ENCODE peak calls at places on chromosome 21, in four cellular contexts. B is body of pancreas, A is A549, K is GM12891. Y is an unnamed sample.

GRCh38 chr21:25688284-25689035 is 46.2 kb downstream of the ATP5PF start:
- DNase-seq in B (no peak), A (no peak), K (no peak), Y (no peak)

GRCh38 chr21:41254090-41254700 is 62.4 kb upstream of the FAM3B start:
- DNase-seq in B (no peak), A (no peak), K (no peak), Y (no peak)

GRCh38 chr21:16420086-16420724 is 690.4 kb downstream of the USP25 start:
- DNase-seq in B (peak), A (peak), K (no peak), Y (no peak)

GRCh38 chr21:31732891-31733520 is 1.1 kb upstream of the SCAF4 start:
- DNase-seq in B (peak), A (peak), K (no peak), Y (no peak)

GRCh38 chr21:41217656-41218380 is 49.9 kb downstream of the BACE2 start:
- DNase-seq in B (no peak), A (no peak), K (no peak), Y (no peak)

GRCh38 chr21:15731243-15731613 is 1.4 kb downstream of the USP25 start:
- DNase-seq in B (no peak), A (no peak), K (no peak), Y (peak)

GRCh38 chr21:28908351-28908750 is 84.3 kb downstream of the LTN1 start:
- DNase-seq in B (no peak), A (no peak), K (no peak), Y (no peak)

GRCh38 chr21:20004353-20004752 is 993.9 kb upstream of the NCAM2 start:
- DNase-seq in B (no peak), A (no peak), K (no peak), Y (no peak)

GRCh38 chr21:42671778-42672593 is 18.6 kb downstream of the PDE9A start:
- DNase-seq in B (no peak), A (no peak), K (no peak), Y (no peak)

GRCh38 chr21:32954353-32954752 is 71.4 kb upstream of the OLIG2 start:
- DNase-seq in B (no peak), A (no peak), K (no peak), Y (no peak)

GRCh38 chr21:32955307-32955937 is 70.3 kb upstream of the OLIG2 start:
- DNase-seq in B (no peak), A (no peak), K (no peak), Y (no peak)

GRCh38 chr21:32958288-32958992 is 67.3 kb upstream of the OLIG2 start:
- DNase-seq in B (no peak), A (no peak), K (no peak), Y (no peak)

GRCh38 chr21:32951041-32951440 is 74.7 kb upstream of the OLIG2 start:
- DNase-seq in B (no peak), A (no peak), K (no peak), Y (no peak)

DNA sequence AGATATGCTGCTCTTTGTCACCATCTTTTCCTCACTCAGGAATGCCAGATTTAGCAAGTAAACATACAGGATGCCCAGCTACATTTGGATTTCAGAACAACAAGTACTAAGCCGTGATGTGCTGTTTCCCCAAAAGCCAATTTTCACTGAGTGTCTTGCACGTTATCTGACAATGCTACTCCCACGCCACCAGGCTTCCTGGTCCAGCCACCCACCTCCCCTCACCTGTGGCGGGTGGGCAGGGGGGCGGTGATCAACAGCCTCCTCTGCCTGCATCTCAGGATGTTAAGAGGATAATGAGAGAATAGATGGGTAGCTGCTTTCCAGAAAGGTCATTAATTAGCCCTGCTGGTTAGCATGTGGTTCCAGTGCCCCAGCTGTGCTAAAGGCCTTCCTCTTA is 69.5 kb upstream of the OLIG2 start:
- DNase-seq in B (no peak), A (no peak), K (no peak), Y (no peak)
- TF ChIP-seq POLR2A in B (no peak), A (no peak), K (no peak), Y (no peak)

DNA sequence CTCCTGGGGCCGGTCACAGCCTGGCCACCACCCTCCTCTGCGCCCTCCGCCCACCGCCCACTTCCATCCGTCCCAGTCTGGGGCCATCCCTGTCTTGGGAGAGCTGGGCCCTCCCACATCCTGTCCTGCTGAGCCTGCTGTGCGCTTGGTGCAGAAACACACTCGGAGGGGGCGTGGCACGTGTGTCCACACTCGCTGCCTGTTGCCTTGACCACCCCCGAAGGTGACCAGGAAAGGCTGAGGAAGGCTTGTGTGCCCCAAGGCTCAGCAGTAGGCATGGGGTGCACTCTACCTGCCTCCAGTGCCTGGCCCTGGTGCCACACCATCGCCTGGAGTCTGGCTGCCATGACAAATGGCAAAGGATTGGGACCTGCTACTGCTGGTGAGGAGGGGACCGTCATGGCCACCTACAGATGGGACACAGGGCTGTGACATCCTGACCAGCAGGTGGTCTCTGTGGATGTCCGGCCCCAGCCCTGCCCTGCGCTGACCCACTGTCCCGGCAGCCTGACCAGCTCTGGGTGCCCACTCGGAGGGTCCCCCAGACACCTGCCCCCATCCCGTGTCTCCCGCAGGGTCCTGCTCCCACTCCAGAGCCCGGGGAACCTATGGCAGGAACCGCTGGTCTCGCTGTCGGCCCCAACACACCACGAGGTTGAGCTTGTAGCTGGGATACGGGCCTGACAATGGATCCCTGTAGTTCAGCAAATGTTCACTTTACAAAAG is 23.2 kb upstream of the PTTG1IP start:
- DNase-seq in B (no peak), A (no peak), K (no peak), Y (no peak)
- TF ChIP-seq POLR2A in B (no peak), A (no peak), K (no peak), Y (no peak)

GRCh38 chr21:45515241-45516061 is 26.8 kb downstream of the SLC19A1 start:
- DNase-seq in B (no peak), A (no peak), K (no peak), Y (no peak)

GRCh38 chr21:45514311-45515021 is 27.8 kb downstream of the SLC19A1 start:
- DNase-seq in B (no peak), A (no peak), K (no peak), Y (no peak)

GRCh38 chr21:45512626-45513002 is 29.6 kb downstream of the SLC19A1 start:
- DNase-seq in B (no peak), A (no peak), K (no peak), Y (no peak)

GRCh38 chr21:45513003-45513706 is 29.1 kb downstream of the SLC19A1 start:
- DNase-seq in B (peak), A (no peak), K (no peak), Y (no peak)

GRCh38 chr21:45513741-45514310 is 28.4 kb downstream of the SLC19A1 start:
- DNase-seq in B (no peak), A (no peak), K (no peak), Y (no peak)
- TF ChIP-seq POLR2A in B (no peak), A (no peak), K (no peak), Y (no peak)

GRCh38 chr21:34793471-34793870 is 124.7 kb downstream of the CLIC6 start:
- DNase-seq in B (no peak), A (no peak), K (no peak), Y (no peak)
- TF ChIP-seq POLR2A in B (no peak), A (no peak), K (no peak), Y (no peak)

DNA sequence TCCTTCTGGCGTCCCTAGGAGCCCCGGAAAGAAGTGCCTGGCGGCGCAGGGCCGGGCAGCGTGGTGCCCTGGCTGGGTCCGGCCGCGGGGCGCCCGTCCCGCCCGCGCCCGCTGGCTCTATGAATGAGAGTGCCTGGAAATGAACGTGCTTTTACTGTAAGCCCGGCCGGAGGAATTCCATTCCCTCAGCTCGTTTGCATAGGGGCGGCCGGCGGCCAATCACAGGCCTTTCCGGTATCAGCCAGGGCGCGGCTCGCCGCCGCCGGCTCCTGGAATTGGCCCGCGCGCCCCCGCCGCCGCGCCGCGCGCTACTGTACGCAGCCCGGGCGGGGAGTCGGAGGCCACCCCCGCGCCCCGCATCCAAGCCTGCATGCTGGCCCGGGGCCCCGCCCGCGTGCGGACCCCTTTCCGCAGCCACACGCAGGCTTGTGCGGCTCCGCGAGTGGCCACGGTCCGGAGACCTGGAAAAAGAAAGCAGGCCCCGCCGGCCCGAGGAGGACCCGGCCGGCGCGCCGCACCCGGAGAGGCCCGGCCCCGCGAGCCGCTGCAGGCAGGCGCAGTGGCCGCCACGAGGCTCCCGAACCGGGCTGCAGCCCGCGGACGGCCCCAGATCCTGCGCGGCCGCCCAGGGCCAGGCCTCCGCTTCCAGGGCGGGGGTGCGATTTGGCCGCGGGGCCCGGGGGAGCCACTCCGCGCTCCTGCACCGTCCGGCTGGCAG is 160.4 kb downstream of the RUNX1 start:
- DNase-seq in B (peak), A (peak), K (peak), Y (peak)
- TF ChIP-seq POLR2A in B (peak), A (peak), K (peak), Y (peak)

GRCh38 chr21:43921979-43922945 is 57.2 kb downstream of the AGPAT3 start:
- DNase-seq in B (no peak), A (no peak), K (peak), Y (no peak)
- TF ChIP-seq POLR2A in B (no peak), A (no peak), K (peak), Y (no peak)

GRCh38 chr21:36156815-36157670 is at the start of gene DOP1B:
- DNase-seq in B (no peak), A (no peak), K (peak), Y (peak)
- TF ChIP-seq POLR2A in B (no peak), A (peak), K (no peak), Y (peak)

DNA sequence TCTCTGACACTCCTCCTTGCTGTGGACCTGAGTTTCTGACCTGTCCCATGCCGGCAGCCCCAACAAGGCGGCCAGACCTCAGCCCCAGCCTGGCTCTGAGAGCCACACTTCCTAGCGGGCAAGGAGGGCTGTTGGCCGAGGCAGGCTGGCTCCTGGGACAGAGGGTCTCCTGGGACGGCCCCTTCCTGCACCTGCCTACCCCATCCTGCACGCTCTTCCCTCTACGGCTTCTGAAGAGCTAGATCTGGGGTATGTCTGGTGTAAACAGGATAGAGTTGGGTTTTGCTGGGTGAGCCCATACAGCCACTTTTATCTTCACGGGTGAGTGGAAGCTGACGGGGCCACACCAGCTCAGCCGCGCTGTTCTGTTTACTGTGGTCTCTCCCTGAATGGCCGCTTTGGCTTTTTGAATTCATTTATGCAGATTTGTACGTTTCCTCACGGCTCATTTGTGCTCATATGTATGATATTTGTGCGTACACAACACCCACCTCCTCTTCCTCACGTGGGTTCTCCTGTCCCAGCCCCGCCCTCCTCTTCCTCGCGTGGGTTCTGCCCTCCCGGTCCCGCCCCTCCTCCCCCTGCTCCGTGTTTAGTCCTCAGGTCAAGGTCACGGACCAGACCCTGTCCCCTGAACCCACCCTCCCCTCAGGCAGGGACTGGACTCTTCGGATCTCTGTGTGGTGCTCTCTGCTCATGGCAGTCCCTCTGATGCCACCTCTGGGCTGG is 34.7 kb upstream of the POFUT2 start:
- DNase-seq in B (no peak), A (no peak), K (no peak), Y (no peak)
- TF ChIP-seq POLR2A in B (no peak), A (no peak), K (no peak), Y (peak)

GRCh38 chr21:45075606-45076244 is 1.3 kb downstream of the ADARB1 start:
- DNase-seq in B (no peak), A (no peak), K (no peak), Y (no peak)

GRCh38 chr21:45074048-45074817 is at the start of gene ADARB1:
- DNase-seq in B (peak), A (peak), K (peak), Y (peak)

GRCh38 chr21:45076245-45076661 is 1.9 kb downstream of the ADARB1 start:
- DNase-seq in B (no peak), A (no peak), K (no peak), Y (peak)

GRCh38 chr21:45073301-45074047 is 906 bp upstream of the ADARB1 start:
- DNase-seq in B (peak), A (peak), K (no peak), Y (peak)

DNA sequence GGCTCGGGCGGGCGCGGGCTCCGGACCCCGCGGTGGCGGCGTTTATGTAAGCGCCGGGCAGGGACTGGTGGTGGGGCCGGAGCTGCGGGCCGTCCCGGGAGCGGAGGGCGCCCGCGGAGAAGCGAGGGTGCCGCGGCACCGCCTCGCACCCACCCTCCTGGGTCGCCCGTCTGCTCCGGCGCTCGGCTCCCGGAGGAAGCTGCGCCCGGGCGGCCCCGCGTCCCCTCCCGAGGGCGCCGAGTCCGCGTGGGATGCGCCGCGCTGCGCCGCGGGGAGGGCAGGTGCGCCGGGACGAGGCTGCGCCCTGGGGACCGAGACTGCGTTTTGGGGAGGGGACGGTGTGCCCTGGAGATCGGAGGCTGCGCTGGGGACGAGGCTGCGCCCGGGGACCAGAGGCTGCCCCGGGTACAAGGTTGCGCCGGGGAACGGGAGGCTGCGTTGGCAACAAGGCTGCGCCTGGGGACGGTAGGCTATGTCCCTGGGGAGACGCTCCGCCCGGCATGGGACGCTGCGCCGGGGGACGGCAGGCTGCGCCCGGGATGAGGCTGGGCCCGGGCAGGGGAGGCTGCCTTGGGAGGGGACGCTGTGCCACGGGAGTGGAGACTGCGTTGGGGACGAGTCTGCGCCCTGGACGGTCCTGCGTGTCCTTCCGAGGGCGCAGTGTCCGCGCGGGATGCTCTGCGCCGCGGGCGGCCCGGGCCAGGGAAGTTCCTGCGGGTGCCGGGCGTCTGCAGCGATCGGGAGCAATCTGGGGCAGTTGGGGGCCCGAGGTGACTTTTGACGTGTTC is 632 bp downstream of the ADARB1 start:
- DNase-seq in B (peak), A (peak), K (no peak), Y (peak)
- TF ChIP-seq POLR2A in B (no peak), A (no peak), K (no peak), Y (no peak)